ENCODE peak calls at places on chromosomes 16 and 17, in five cellular contexts. V is lung, N is mesenchymal stem cell, Z is HCT116, W is breast epithelium. T is an unnamed sample. For H3K27me3 and H3K4me1, the result is how much of the 10 kb centered on the place peaks cover.

GRCh38 chr17:56499799-56500388 is 93.6 kb upstream of the NOG start:
- DNase-seq in V (no peak), N (peak), Z (peak), W (no peak), T (no peak)

GRCh38 chr17:81365148-81365600 is 30.1 kb upstream of the BAHCC1 start:
- DNase-seq in V (peak), N (peak), Z (peak), W (peak), T (peak)

GRCh38 chr17:76191891-76192290 is 48.4 kb downstream of the RNF157 start:
- DNase-seq in V (no peak), N (no peak), Z (no peak), W (no peak), T (no peak)

GRCh38 chr16:48824271-48824670 is 214.3 kb upstream of the N4BP1 start:
- DNase-seq in V (no peak), N (no peak), Z (no peak), W (no peak), T (no peak)

GRCh38 chr16:57802635-57803412 is 533 bp upstream of the KIFC3 start:
- DNase-seq in V (no peak), N (peak), Z (no peak), W (no peak), T (peak)

GRCh38 chr17:46949291-46950174 is 26.6 kb downstream of the GOSR2 start:
- DNase-seq in V (no peak), N (no peak), Z (no peak), W (no peak), T (no peak)

GRCh38 chr16:4383591-4384495 is 12.2 kb downstream of the VASN start:
- DNase-seq in V (no peak), N (no peak), Z (no peak), W (no peak), T (no peak)

GRCh38 chr17:72591500-72592241 is 470.9 kb downstream of the SOX9 start:
- DNase-seq in V (no peak), N (peak), Z (no peak), W (no peak), T (peak)

GRCh38 chr17:34443832-34444469 is 80.9 kb upstream of the CCL1 start:
- DNase-seq in V (no peak), N (no peak), Z (no peak), W (no peak), T (no peak)

GRCh38 chr17:78678220-78678554 is 101.0 kb upstream of the DNAH17 start:
- DNase-seq in V (no peak), N (no peak), Z (no peak), W (no peak), T (no peak)

GRCh38 chr17:78680436-78680835 is 101.6 kb downstream of the CYTH1 start:
- DNase-seq in V (no peak), N (peak), Z (no peak), W (no peak), T (no peak)

GRCh38 chr17:78679495-78680395 is 102.3 kb downstream of the CYTH1 start:
- DNase-seq in V (no peak), N (peak), Z (no peak), W (no peak), T (no peak)

GRCh38 chr17:78677303-78678219 is 100.4 kb upstream of the DNAH17 start:
- DNase-seq in V (no peak), N (peak), Z (no peak), W (no peak), T (no peak)

GRCh38 chr17:78678711-78679110 is 101.5 kb upstream of the DNAH17 start:
- DNase-seq in V (no peak), N (no peak), Z (no peak), W (no peak), T (no peak)
- H3K27me3 ChIP-seq in V (under half), N (under half), Z (under half), W (under half), T (under half)

DNA sequence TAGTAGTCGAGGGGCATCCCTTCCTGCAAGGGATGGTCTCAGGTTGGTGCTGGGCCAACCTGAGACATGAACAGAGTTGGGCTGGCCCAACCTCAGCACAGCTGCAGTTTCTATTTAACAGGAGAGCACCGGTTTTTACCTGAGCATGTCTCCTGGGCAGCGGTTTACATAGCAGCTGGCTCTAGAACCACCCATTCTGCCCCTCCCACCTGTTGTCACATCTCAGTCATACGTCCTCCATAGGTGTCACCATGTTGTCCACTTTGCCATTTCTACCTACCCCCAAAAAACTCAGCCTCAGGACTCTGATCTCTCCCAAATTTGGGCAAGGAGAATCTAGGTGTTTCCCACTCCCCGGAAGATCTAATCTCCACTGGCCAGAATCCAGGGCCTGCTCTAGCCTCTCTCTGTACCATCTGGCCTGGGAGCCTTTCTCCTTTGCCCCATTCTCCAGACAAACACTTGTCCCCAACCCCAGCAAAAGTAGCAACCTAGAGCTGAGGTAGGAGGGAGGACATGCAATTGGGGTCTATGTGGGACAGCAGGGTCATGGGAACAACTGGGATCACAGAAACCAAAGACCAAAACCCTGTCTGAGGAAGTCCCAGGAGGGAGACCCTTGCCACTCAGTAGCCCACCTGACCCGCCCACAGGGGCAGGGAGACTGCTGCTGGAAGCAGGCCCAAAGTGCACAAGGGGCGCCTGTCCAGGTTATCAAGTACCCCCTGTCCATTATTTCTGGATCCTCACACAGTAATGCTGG is 19.1 kb downstream of the ETV4 start:
- DNase-seq in V (no peak), N (no peak), Z (no peak), W (no peak), T (no peak)
- H3K4me1 ChIP-seq in V (under half), N (under half), Z (under half), W (under half), T (under half)

GRCh38 chr16:50680907-50681885 is at the start of gene SNX20:
- DNase-seq in V (no peak), N (no peak), Z (no peak), W (no peak), T (no peak)
- H3K4me3 ChIP-seq in V (no peak), N (no peak), Z (no peak), W (peak), T (no peak)

DNA sequence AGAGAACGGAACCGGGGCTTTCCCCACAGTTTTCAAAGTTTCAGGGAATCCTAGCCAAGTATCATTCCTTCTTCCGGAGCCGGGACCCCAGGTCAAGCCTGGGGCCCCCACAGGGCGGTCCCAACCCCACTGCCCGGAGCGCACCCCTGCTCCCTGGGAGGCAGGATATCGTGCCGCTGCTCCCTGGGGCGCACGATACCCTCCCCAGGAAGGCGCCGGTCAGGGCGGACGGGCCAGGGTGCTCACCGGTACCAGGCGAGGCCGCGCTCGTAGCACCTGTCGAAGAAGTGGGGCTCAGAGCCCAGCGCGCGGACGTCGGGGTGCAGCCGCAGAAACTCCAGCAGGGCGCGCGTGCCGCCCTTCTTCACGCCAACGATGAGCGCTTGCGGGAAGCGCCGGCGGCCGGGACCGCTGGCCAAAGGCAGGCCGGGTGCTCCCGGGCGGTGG is 527 bp downstream of the HS3ST6 start:
- DNase-seq in V (no peak), N (no peak), Z (no peak), W (no peak), T (no peak)
- H3K27me3 ChIP-seq in V (under half), N (half or more), Z (under half), W (under half), T (under half)

GRCh38 chr16:9115277-9115676 is 23.8 kb downstream of the HAPSTR1 start:
- DNase-seq in V (peak), N (no peak), Z (no peak), W (no peak), T (no peak)
- H3K4me1 ChIP-seq in V (under half), N (under half), Z (under half), W (under half), T (half or more)

GRCh38 chr16:71671165-71671564 is 45.2 kb downstream of the MARVELD3 start:
- DNase-seq in V (no peak), N (no peak), Z (no peak), W (no peak), T (no peak)
- H3K4me3 ChIP-seq in V (no peak), N (no peak), Z (no peak), W (no peak), T (no peak)

T was measured in thyroid gland.